ENCODE peak calls at places on chromosomes 4 and X, in five cellular contexts. R is CD8-positive, alpha-beta memory T cell; B is tibial nerve; S is left ventricle myocardium inferior; P is cardiac muscle cell. I is an unnamed sample.

GRCh38 chr4:104524591-104524990 is 29.9 kb upstream of the CXXC4 start:
- DNase-seq in B (no peak), P (no peak), R (no peak), S (no peak), I (no peak)

GRCh38 chr4:3241905-3242304 is 7.1 kb upstream of the MSANTD1 start:
- DNase-seq in P (peak; percentile 85), S (no peak), R (no peak), B (no peak), I (no peak)

GRCh38 chrX:125205084-125205917 is 114.4 kb upstream of the TEX13C start:
- DNase-seq in R (no peak), S (peak; percentile 49), B (no peak), P (peak; percentile 6), I (no peak)

GRCh38 chr4:48681856-48682255 is 98.2 kb downstream of the FRYL start:
- DNase-seq in S (no peak), R (no peak), B (no peak), P (peak; percentile 64), I (peak; percentile 43)

GRCh38 chr4:47801481-47802002 is 36.3 kb downstream of the CORIN start:
- DNase-seq in P (no peak), B (no peak), S (no peak), R (no peak), I (no peak)

GRCh38 chrX:154046262-154046771 is 26.6 kb upstream of the IRAK1 start:
- DNase-seq in S (peak; percentile 29), R (no peak), B (peak; percentile 22), P (peak; percentile 94), I (no peak)

GRCh38 chr4:162274354-162274753 is 110.6 kb upstream of the FSTL5 start:
- DNase-seq in R (no peak), S (no peak), B (peak; percentile 36), P (no peak), I (no peak)

GRCh38 chr4:145808021-145808650 is 128.2 kb downstream of the C4orf51 start:
- DNase-seq in S (no peak), P (peak; percentile 89), R (no peak), B (no peak), I (no peak)

GRCh38 chr4:169059294-169060201 is 49.5 kb upstream of the CBR4 start:
- DNase-seq in R (no peak), P (peak; percentile 42), B (peak; percentile 30), S (peak; percentile 35), I (no peak)

GRCh38 chrX:103806862-103807474 is 25.1 kb downstream of the RAB9B start:
- DNase-seq in B (no peak), P (no peak), S (no peak), R (no peak), I (no peak)

GRCh38 chr4:35300996-35301774 is 943.1 kb downstream of the ARAP2 start:
- DNase-seq in P (no peak), B (no peak), R (no peak), S (no peak), I (no peak)

GRCh38 chrX:10041383-10041782 is 74.2 kb downstream of the CLDN34 start:
- DNase-seq in P (no peak), B (no peak), R (no peak), S (no peak), I (no peak)

GRCh38 chr4:113645771-113646455 is 115.6 kb downstream of the CAMK2D start:
- DNase-seq in R (no peak), B (no peak), S (no peak), P (peak; percentile 68), I (no peak)

GRCh38 chr4:146957252-146957651 is 11.6 kb upstream of the TTC29 start:
- DNase-seq in S (no peak), B (no peak), R (no peak), P (peak; percentile 13), I (no peak)

GRCh38 chr4:66572949-66573348 is 902.7 kb upstream of the EPHA5 start:
- DNase-seq in B (no peak), S (no peak), P (peak; percentile 78), R (no peak), I (no peak)

GRCh38 chrX:45619290-45619689 is 418.6 kb upstream of the DIPK2B start:
- DNase-seq in R (no peak), P (peak; percentile 17), S (no peak), B (no peak), I (no peak)

GRCh38 chr4:173334891-173335754 is 965 bp upstream of the HMGB2 start:
- DNase-seq in B (no peak), S (peak; percentile 60), P (peak; percentile 85), R (peak; percentile 32), I (no peak)

GRCh38 chr4:82437285-82438005 is 7.1 kb downstream of the ENOPH1 start:
- DNase-seq in P (peak; percentile 37), B (no peak), S (no peak), R (no peak), I (no peak)

GRCh38 chr4:150207871-150208270 is 129.6 kb downstream of the DCLK2 start:
- DNase-seq in S (no peak), B (no peak), P (no peak), R (no peak), I (no peak)

GRCh38 chrX:1421433-1422134 is 29.7 kb upstream of the SLC25A6 start:
- DNase-seq in B (no peak), R (no peak), P (no peak), S (no peak), I (no peak)

GRCh38 chr4:1718095-1718850 is 2.9 kb downstream of the TMEM129 start:
- DNase-seq in S (no peak), P (no peak), B (no peak), R (no peak), I (no peak)

GRCh38 chr4:14180983-14181601 is 553.6 kb upstream of the BOD1L1 start:
- DNase-seq in S (no peak), R (no peak), P (peak; percentile 48), B (no peak), I (no peak)

GRCh38 chr4:48470570-48470969 is 12.6 kb upstream of the SLC10A4 start:
- DNase-seq in P (no peak), B (no peak), R (no peak), S (no peak), I (no peak)

GRCh38 chrX:101191217-101191750 is 28.3 kb upstream of the DRP2 start:
- DNase-seq in S (peak; percentile 15), P (peak; percentile 52), B (no peak), R (no peak), I (no peak)

GRCh38 chrX:46310815-46311497 is 234.3 kb downstream of the ZNF674 start:
- DNase-seq in S (no peak), R (no peak), B (no peak), P (no peak), I (no peak)

GRCh38 chr4:84032372-84032771 is 466.7 kb downstream of the NKX6-1 start:
- DNase-seq in P (no peak), R (no peak), B (no peak), S (no peak), I (no peak)

GRCh38 chrX:9352683-9353430 is 112.0 kb upstream of the TBL1X start:
- DNase-seq in S (no peak), R (no peak), B (peak; percentile 23), P (peak; percentile 80), I (peak; percentile 27)

GRCh38 chr4:176539091-176539784 is 219.5 kb downstream of the SPCS3 start:
- DNase-seq in S (no peak), B (no peak), R (no peak), P (no peak), I (no peak)
- H3K27ac ChIP-seq in S (peak overlapping the region; percentile 50), B (no peak overlapping the region), R (no peak overlapping the region), P (no peak overlapping the region), I (no peak overlapping the region)

DNA sequence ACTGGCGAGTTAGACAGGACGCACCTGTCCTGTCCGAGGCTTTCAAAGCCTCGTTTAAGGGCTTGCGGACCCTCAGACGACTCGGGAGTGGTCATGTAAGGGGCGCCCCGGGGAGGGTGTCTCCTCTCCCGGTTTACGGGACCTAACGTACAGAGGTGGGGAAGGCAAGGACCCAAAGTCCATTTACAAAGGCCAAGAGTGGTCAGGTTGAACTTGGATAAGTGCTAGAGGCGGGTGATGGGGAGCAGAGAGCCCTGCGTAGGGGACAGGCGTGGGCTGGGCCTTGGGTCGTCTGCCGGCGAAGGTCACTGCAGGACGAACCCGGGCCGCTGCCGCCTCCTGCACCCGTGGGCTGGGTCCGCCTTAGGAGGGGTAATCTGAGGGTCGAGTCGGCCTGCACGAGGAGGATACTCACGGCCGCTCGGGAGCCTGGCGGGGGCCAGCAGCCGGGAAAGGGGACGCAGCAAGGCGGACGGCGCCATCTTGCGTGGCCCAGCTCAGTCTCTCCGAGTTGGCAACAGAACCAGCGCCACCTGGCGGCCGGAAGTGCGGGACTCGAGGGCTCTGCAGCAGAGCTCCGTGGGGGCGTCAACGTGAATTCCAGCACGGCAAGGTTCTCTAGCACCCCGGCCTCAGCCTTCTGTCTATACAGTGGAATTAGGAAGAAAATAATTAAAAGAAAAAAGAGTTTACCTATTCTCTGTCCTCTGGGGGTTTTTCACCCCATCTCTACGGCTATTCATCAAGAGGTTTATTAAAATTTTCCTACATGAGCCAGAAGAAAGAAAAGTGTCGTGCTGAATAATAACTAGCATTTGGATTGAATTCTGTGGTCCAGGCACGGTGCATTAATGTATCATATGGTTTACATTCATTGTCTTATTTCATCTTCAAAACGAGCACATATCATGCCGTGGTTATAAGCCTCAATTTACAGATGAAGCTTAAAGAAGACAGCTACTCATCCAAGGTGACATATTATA is 5.7 kb upstream of the NAA15 start:
- DNase-seq in R (peak; percentile 97), P (peak; percentile 94), B (peak; percentile 100), S (peak; percentile 97), I (peak; percentile 92)
- H3K4me1 ChIP-seq in R (peaks cover 36% of the 10 kb centered on the region), P (peaks cover 13% of the 10 kb centered on the region), B (no peaks in the 10 kb centered on the region), S (peaks cover 67% of the 10 kb centered on the region), I (peaks cover 15% of the 10 kb centered on the region)

GRCh38 chr4:176794651-176795050 is 1.9 kb upstream of the VEGFC start:
- DNase-seq in B (no peak), P (no peak), R (no peak), S (no peak), I (no peak)

GRCh38 chr4:176791591-176792347 is 953 bp downstream of the VEGFC start:
- DNase-seq in P (peak; percentile 58), S (peak; percentile 14), B (no peak), R (no peak), I (no peak)

GRCh38 chr4:176794151-176794550 is 1.4 kb upstream of the VEGFC start:
- DNase-seq in R (no peak), S (no peak), P (peak; percentile 79), B (no peak), I (no peak)

GRCh38 chr4:176792348-176793059 is at the start of gene VEGFC:
- DNase-seq in R (no peak), S (peak; percentile 68), B (no peak), P (peak; percentile 85), I (no peak)

GRCh38 chr4:176793060-176793605 is 411 bp upstream of the VEGFC start:
- DNase-seq in S (no peak), R (no peak), P (no peak), B (no peak), I (no peak)
- H3K27ac ChIP-seq in S (peak overlapping the region; percentile 58), R (no peak overlapping the region), P (no peak overlapping the region), B (no peak overlapping the region), I (no peak overlapping the region)

DNA sequence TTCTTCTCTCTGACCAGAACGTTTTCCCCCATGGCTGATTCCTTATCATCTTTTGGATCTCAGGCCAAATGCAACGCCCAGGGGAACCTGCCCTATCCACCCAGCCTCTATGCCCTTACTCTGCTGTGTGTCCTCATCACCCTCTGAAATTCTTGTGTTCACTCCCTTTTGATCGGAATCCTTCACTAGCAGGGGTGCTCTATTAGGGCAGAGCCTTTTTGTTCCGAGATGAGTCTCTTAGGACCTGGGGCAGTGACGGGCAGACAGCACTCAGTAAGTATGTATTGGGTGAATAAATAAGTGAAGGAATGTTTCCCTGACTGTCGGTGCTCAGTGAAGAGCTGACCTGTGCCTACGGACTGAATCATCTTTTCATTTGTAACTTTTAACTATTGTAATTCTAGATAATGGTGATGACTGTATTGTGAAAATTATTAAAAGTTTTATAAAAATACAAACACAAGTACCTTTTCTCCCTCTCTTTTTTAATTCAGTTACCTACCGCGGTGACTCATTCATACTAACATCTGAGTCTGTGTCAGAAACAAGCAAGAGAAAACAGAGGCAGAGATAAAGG is 4.8 kb upstream of the TENM3 start:
- DNase-seq in P (no peak), R (no peak), B (no peak), S (no peak), I (no peak)
- H3K4me1 ChIP-seq in P (peaks cover 13% of the 10 kb centered on the region), R (no peaks in the 10 kb centered on the region), B (no peaks in the 10 kb centered on the region), S (no peaks in the 10 kb centered on the region), I (no peaks in the 10 kb centered on the region)